ENCODE peak calls at places on chromosomes 3 and 15, in eight cellular contexts. X is transverse colon, Z is IMR-90, D is thoracic aorta, C is left ventricle myocardium inferior, J is pancreas, U is WERI-Rb-1, G is astrocyte. P is an unnamed sample. For H3K36me3, the result is how much of the 10 kb centered on the place peaks cover.

GRCh38 chr15:47505712-47506542 is 211.4 kb upstream of the SEMA6D start:
- DNase-seq in X (no peak), Z (peak), D (no peak), C (no peak), J (no peak), U (no peak), G (no peak), P (no peak)

GRCh38 chr3:43872301-43872700 is 181.6 kb downstream of the ABHD5 start:
- DNase-seq in X (no peak), Z (peak), D (no peak), C (no peak), J (no peak), U (no peak), G (peak), P (no peak)

GRCh38 chr15:85858586-85859375 is 64.1 kb upstream of the KLHL25 start:
- DNase-seq in X (peak), Z (peak), D (no peak), C (peak), J (peak), U (peak), G (peak), P (peak)

GRCh38 chr3:64551697-64552096 is 136.1 kb downstream of the ADAMTS9 start:
- DNase-seq in X (no peak), Z (no peak), D (no peak), C (no peak), J (no peak), U (no peak), G (no peak), P (no peak)

GRCh38 chr3:52551118-52551517 is 14.7 kb downstream of the UQCC5 start:
- DNase-seq in X (no peak), Z (no peak), D (no peak), C (no peak), J (no peak), U (no peak), G (no peak), P (no peak)

GRCh38 chr3:165642761-165643432 is 194.3 kb downstream of the BCHE start:
- DNase-seq in X (peak), Z (peak), D (peak), C (no peak), J (no peak), U (no peak), G (peak), P (no peak)

GRCh38 chr3:189117087-189117486 is 54.7 kb upstream of the TPRG1 start:
- DNase-seq in X (no peak), Z (no peak), D (no peak), C (no peak), J (no peak), U (no peak), G (no peak), P (no peak)

GRCh38 chr15:78208887-78209645 is 25.3 kb downstream of the ACSBG1 start:
- DNase-seq in X (peak), Z (no peak), D (no peak), C (no peak), J (no peak), U (no peak), G (no peak), P (no peak)

GRCh38 chr3:155853214-155854146 is 747 bp downstream of the SLC33A1 start:
- DNase-seq in X (peak), Z (peak), D (no peak), C (peak), J (no peak), U (peak), G (peak), P (peak)

GRCh38 chr15:41827290-41827879 is 507 bp upstream of the JMJD7 start:
- DNase-seq in X (peak), Z (no peak), D (no peak), C (peak), J (no peak), U (no peak), G (no peak), P (peak)

GRCh38 chr3:128270559-128271492 is 117.5 kb downstream of the EEFSEC start:
- DNase-seq in X (no peak), Z (no peak), D (no peak), C (no peak), J (peak), U (no peak), G (no peak), P (no peak)

GRCh38 chr3:41247590-41247989 is 48.3 kb downstream of the CTNNB1 start:
- DNase-seq in X (no peak), Z (no peak), D (no peak), C (no peak), J (no peak), U (no peak), G (peak), P (no peak)

GRCh38 chr15:58746174-58746573 is 3.3 kb downstream of the ADAM10 start:
- DNase-seq in X (no peak), Z (no peak), D (no peak), C (no peak), J (no peak), U (no peak), G (no peak), P (no peak)
- H3K4me3 ChIP-seq in X (no peak), Z (peak), D (no peak), C (peak), J (no peak), U (no peak), G (no peak), P (no peak)

GRCh38 chr15:89321521-89322410 is 12.9 kb downstream of the POLG start:
- DNase-seq in X (no peak), Z (no peak), D (no peak), C (no peak), J (no peak), U (no peak), G (no peak), P (no peak)
- H3K36me3 ChIP-seq in X (half or more), Z (half or more), D (half or more), C (half or more), J (half or more), U (half or more), G (half or more), P (half or more)

GRCh38 chr3:141429371-141430035 is 57.3 kb upstream of the RASA2 start:
- DNase-seq in X (no peak), Z (no peak), D (no peak), C (peak), J (no peak), U (peak), G (no peak), P (no peak)

GRCh38 chr3:141432904-141433303 is 53.9 kb upstream of the RASA2 start:
- DNase-seq in X (no peak), Z (no peak), D (no peak), C (no peak), J (no peak), U (no peak), G (no peak), P (no peak)

GRCh38 chr3:141430326-141430725 is 56.5 kb upstream of the RASA2 start:
- DNase-seq in X (no peak), Z (no peak), D (no peak), C (no peak), J (no peak), U (peak), G (no peak), P (no peak)

GRCh38 chr3:141434255-141434654 is 52.6 kb upstream of the RASA2 start:
- DNase-seq in X (no peak), Z (no peak), D (no peak), C (no peak), J (no peak), U (no peak), G (no peak), P (no peak)

DNA sequence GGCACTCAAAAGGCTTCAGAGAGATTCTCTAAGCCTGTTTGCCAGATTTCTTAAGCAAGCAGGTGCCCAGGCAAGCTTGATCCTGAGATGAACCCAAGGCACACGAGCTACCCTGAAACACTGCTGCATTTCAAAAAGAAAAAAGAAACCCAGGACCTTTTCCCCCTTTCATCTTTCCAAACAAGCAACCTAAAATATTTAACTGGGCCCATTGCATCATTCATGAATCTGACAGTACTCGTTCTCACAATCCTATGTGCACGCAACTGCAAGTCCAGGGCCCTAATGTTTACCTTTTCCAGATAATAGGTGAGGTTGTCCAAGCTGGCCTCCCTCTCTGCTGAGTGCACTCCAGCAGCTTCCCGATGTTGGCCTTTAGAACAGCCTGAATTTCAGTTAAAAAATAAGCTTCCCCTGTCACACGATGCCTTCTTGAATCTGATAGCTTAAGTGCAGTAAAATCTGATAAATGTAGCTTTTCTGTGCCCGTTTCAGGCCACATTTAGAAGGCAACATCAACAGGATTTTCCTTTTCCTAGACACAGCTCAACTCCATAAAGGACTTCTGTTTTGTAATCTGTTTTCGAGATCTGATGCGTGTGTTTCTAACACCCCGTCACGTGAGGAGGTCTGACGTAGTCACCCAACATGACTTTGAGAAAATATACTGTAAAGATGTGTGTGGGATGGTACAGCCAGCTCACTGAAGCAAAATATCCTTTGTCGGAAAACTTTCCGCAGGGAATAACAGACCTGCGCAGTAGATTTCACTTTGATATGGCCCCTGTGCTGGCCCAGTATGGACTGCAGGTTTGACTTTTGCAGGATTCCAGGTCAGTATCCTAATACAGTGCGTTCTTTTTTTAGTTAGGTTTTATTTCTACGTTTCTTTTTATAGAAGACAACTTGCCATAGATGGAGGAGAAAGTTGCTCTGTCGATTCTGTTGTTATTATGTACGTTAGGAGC is 55.1 kb upstream of the RASA2 start:
- DNase-seq in X (no peak), Z (no peak), D (no peak), C (no peak), J (no peak), U (no peak), G (no peak), P (no peak)
- H3K4me3 ChIP-seq in X (no peak), Z (no peak), D (peak), C (peak), J (no peak), U (peak), G (no peak), P (no peak)

GRCh38 chr3:100492059-100492809 is at the start of gene TMEM45A:
- DNase-seq in X (peak), Z (peak), D (peak), C (peak), J (peak), U (peak), G (peak), P (peak)

GRCh38 chr3:100492810-100493140 is 356 bp downstream of the TMEM45A start:
- DNase-seq in X (no peak), Z (no peak), D (no peak), C (no peak), J (no peak), U (no peak), G (no peak), P (no peak)

GRCh38 chr3:100499651-100500050 is 7.2 kb downstream of the TMEM45A start:
- DNase-seq in X (no peak), Z (no peak), D (no peak), C (no peak), J (no peak), U (no peak), G (no peak), P (no peak)

GRCh38 chr3:100500320-100500880 is 8.0 kb downstream of the TMEM45A start:
- DNase-seq in X (no peak), Z (no peak), D (no peak), C (no peak), J (no peak), U (no peak), G (no peak), P (no peak)

DNA sequence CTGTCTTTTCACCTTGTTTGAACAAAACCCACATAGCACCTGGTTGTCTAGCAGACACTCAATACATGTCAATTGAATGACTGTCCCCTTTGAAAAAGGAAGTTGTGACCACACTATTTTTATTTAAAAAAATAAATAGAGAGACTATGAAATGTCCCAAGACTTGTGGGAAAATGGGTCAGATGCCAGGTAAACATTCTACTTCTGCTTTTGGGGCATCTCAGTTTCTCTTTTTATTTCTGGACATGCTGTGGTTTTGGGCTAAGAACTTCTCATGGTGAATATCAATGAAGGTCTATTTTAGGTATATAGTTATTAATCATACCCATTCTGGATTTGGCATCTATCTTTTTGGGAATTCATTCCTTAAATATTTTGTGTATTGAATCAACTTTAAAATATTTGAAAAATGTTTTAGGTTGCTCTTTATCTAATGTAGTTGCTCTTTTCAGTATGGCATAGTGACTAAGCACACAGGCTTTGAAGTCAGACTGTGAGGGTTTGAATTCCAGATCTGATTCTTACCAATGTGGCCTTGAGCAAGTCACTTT is 4.4 kb downstream of the TMEM45A start:
- DNase-seq in X (no peak), Z (peak), D (no peak), C (no peak), J (no peak), U (no peak), G (peak), P (no peak)
- H3K36me3 ChIP-seq in X (under half), Z (under half), D (under half), C (under half), J (under half), U (under half), G (under half), P (under half)

GRCh38 chr15:61087601-61088000 is 141.5 kb downstream of the RORA start:
- DNase-seq in X (no peak), Z (no peak), D (no peak), C (no peak), J (no peak), U (no peak), G (no peak), P (no peak)

GRCh38 chr15:61092387-61093157 is 136.5 kb downstream of the RORA start:
- DNase-seq in X (no peak), Z (no peak), D (no peak), C (no peak), J (no peak), U (no peak), G (no peak), P (no peak)

GRCh38 chr15:61086756-61087155 is 142.3 kb downstream of the RORA start:
- DNase-seq in X (no peak), Z (no peak), D (no peak), C (no peak), J (no peak), U (no peak), G (no peak), P (no peak)

GRCh38 chr15:61088675-61089074 is 140.4 kb downstream of the RORA start:
- DNase-seq in X (no peak), Z (no peak), D (no peak), C (no peak), J (no peak), U (no peak), G (no peak), P (no peak)

DNA sequence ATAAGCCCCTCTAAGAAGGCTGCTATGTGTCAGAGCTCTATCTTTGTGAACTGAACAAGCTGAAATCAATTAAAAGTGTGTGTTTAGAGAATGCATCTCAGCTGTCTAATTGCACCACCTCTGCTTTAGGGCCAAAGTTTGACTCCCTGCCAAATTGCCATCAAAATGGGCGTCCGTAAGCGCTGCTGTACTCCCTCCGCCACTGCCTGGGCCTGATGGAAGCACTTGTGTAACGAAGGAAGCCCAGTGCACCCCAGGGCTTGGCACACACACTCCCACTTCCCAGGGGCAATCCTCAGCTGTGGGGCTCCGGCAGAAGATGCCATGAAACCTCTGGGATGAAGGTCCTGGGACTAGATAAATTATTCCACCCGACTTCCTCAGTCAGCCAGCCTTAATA is 137.9 kb downstream of the RORA start:
- DNase-seq in X (no peak), Z (no peak), D (no peak), C (no peak), J (no peak), U (no peak), G (no peak), P (no peak)
- H3K4me3 ChIP-seq in X (no peak), Z (no peak), D (no peak), C (no peak), J (no peak), U (no peak), G (no peak), P (no peak)

GRCh38 chr3:13336592-13336991 is 83.5 kb downstream of the NUP210 start:
- DNase-seq in X (no peak), Z (no peak), D (no peak), C (no peak), J (peak), U (no peak), G (no peak), P (no peak)

GRCh38 chr3:13335503-13335902 is 84.6 kb downstream of the NUP210 start:
- DNase-seq in X (no peak), Z (no peak), D (no peak), C (no peak), J (peak), U (no peak), G (no peak), P (no peak)

GRCh38 chr3:13338996-13339395 is 81.1 kb downstream of the NUP210 start:
- DNase-seq in X (no peak), Z (no peak), D (no peak), C (no peak), J (no peak), U (no peak), G (no peak), P (no peak)

GRCh38 chr3:13339833-13340232 is 80.3 kb downstream of the NUP210 start:
- DNase-seq in X (no peak), Z (no peak), D (no peak), C (no peak), J (peak), U (no peak), G (no peak), P (no peak)

DNA sequence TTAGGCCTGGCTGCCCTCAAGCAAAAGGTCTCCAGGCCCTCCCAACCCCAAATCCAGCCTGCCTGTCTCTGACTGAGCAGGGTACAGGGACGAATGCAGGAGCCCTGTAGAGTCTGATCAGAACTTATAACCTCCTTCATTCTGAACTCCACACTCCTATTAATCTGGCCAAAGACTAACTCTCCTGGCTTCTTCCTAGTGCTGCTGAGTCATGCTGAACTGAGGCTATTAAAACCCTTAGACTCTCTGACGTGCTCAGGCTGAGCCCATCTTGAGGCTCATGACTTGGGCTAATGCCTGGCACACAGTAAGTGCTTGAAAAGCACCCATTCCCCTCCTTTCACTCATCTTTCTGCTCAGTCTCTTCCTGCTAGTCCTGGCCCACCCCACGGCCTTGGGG is 81.9 kb downstream of the NUP210 start:
- DNase-seq in X (no peak), Z (peak), D (no peak), C (no peak), J (no peak), U (no peak), G (no peak), P (no peak)
- H3K36me3 ChIP-seq in X (under half), Z (under half), D (under half), C (under half), J (under half), U (half or more), G (under half), P (half or more)

DNA sequence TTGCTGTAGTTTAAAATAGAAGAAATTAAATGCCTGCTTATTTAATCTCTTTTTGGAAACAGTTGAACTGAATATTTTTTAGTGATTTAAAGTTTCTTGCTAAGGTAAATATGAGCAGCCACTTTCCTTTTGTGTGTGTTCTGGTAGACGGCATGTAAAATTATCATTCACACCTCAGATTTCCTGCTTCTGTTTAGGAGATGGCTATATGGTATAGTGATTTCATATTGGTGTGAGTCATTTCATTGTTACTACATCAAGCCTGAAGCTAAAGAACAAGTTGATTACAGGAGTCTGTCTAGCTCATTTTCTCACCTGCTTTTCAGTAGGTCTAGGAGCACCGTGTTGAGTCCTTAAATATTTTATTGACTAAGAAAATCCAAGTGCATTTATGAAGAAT is 2.2 kb downstream of the LRCH3 start:
- DNase-seq in X (no peak), Z (peak), D (no peak), C (no peak), J (no peak), U (no peak), G (peak), P (no peak)
- H3K4me3 ChIP-seq in X (no peak), Z (no peak), D (peak), C (peak), J (no peak), U (no peak), G (no peak), P (no peak)

DNA sequence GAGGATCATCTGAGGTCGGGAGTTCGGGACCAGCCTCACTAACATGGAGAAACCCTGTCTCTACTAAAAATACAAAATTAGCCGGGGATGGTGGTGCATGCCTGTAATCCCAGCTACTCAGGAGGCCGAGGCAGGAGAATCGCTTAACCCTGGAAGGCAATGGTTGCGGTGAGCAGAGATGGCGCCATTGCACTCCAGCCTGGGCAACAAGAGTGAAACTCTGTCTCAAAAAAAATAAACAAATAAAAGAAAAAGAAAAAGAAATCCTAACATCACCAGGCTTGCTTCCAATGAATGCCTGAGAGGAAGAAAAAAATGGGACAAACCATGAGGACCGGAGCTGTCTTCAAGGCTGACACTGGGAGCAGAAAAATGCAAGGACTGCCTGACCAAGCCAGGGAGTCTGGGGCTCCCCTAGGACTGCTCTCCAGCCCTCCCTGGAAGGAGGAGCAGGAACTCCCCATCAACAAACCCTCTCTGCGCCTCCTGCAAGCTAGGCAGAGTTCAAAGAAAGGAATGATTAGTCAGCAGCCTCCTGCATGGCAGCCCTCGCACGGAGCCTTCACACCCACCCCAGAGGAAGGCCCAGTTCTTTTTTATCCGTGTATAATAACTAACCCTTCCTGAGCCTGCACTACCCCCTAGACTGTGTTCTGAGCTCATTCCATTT is 55.4 kb downstream of the NUP210 start:
- DNase-seq in X (no peak), Z (peak), D (no peak), C (no peak), J (no peak), U (no peak), G (peak), P (no peak)
- H3K36me3 ChIP-seq in X (under half), Z (under half), D (under half), C (under half), J (under half), U (half or more), G (under half), P (half or more)